ENCODE peak calls at places on chromosomes 11 and 22, in seven cellular contexts. One of them, this sample, is unnamed.
A peak's percentile ranks its signal among the peaks of the same experiment; 100 is the strongest.

GRCh38 chr11:60303661-60304060 is 23.2 kb downstream of the MS4A4A start:
- DNase-seq in thoracic aorta: no peak
- DNase-seq in sciatic nerve: no peak
- DNase-seq in HTR-8/SVneo: no peak
- DNase-seq in IMR-90: no peak
- DNase-seq in HuH-7.5: no peak
- DNase-seq in AG08396: no peak
- DNase-seq in this sample: no peak

GRCh38 chr11:11373934-11374333 is 20.9 kb upstream of the CSNK2A3 start:
- DNase-seq in thoracic aorta: no peak
- DNase-seq in sciatic nerve: no peak
- DNase-seq in HTR-8/SVneo: no peak
- DNase-seq in IMR-90: no peak
- DNase-seq in HuH-7.5: no peak
- DNase-seq in AG08396: no peak
- DNase-seq in this sample: no peak

GRCh38 chr11:17747131-17747955 is 12.8 kb downstream of the KCNC1 start:
- DNase-seq in thoracic aorta: no peak
- DNase-seq in sciatic nerve: no peak
- DNase-seq in HTR-8/SVneo: no peak
- DNase-seq in IMR-90: no peak
- DNase-seq in HuH-7.5: no peak
- DNase-seq in AG08396: no peak
- DNase-seq in this sample: no peak

GRCh38 chr11:74325649-74326645 is 14.5 kb upstream of the P4HA3 start:
- DNase-seq in thoracic aorta: peak; percentile 75
- DNase-seq in sciatic nerve: peak; percentile 76
- DNase-seq in HTR-8/SVneo: no peak
- DNase-seq in IMR-90: peak; percentile 94
- DNase-seq in HuH-7.5: no peak
- DNase-seq in AG08396: peak; percentile 79
- DNase-seq in this sample: peak; percentile 37

GRCh38 chr22:19517171-19517500 is 7.1 kb downstream of the CLDN5 start:
- DNase-seq in thoracic aorta: no peak
- DNase-seq in sciatic nerve: no peak
- DNase-seq in HTR-8/SVneo: no peak
- DNase-seq in IMR-90: no peak
- DNase-seq in HuH-7.5: no peak
- DNase-seq in AG08396: no peak
- DNase-seq in this sample: no peak

GRCh38 chr22:44567846-44568493 is 69.9 kb upstream of the RTL6 start:
- DNase-seq in thoracic aorta: no peak
- DNase-seq in sciatic nerve: no peak
- DNase-seq in HTR-8/SVneo: no peak
- DNase-seq in IMR-90: peak; percentile 39
- DNase-seq in HuH-7.5: no peak
- DNase-seq in AG08396: no peak
- DNase-seq in this sample: peak; percentile 35

GRCh38 chr11:116366980-116367640 is 405.7 kb downstream of the BUD13 start:
- DNase-seq in thoracic aorta: no peak
- DNase-seq in sciatic nerve: no peak
- DNase-seq in HTR-8/SVneo: no peak
- DNase-seq in IMR-90: no peak
- DNase-seq in HuH-7.5: no peak
- DNase-seq in AG08396: no peak
- DNase-seq in this sample: no peak

GRCh38 chr22:31556627-31557203 is 60.4 kb downstream of the SFI1 start:
- DNase-seq in thoracic aorta: no peak
- DNase-seq in sciatic nerve: no peak
- DNase-seq in HTR-8/SVneo: peak; percentile 41
- DNase-seq in IMR-90: peak; percentile 46
- DNase-seq in HuH-7.5: peak; percentile 37
- DNase-seq in AG08396: peak; percentile 46
- DNase-seq in this sample: peak; percentile 49

GRCh38 chr11:116696381-116696941 is 76.3 kb downstream of the BUD13 start:
- DNase-seq in thoracic aorta: no peak
- DNase-seq in sciatic nerve: no peak
- DNase-seq in HTR-8/SVneo: peak; percentile 31
- DNase-seq in IMR-90: no peak
- DNase-seq in HuH-7.5: no peak
- DNase-seq in AG08396: no peak
- DNase-seq in this sample: no peak

GRCh38 chr11:69044111-69045013 is 4.4 kb upstream of the TPCN2 start:
- DNase-seq in thoracic aorta: no peak
- DNase-seq in sciatic nerve: peak; percentile 84
- DNase-seq in HTR-8/SVneo: peak; percentile 67
- DNase-seq in IMR-90: peak; percentile 72
- DNase-seq in HuH-7.5: peak; percentile 80
- DNase-seq in AG08396: peak; percentile 83
- DNase-seq in this sample: peak; percentile 45